ENCODE peak calls at places on chromosomes 16 and 17, in six cellular contexts. K is endothelial cell of umbilical vein; M is astrocyte; V is kidney epithelial cell; A is CD8-positive, alpha-beta T cell; X is heart left ventricle. G is an unnamed sample.

GRCh38 chr16:76277099-76278030 is at the start of gene CNTNAP4:
- DNase-seq in K (no peak), M (no peak), V (no peak), A (no peak), X (no peak), G (no peak)

GRCh38 chr16:8777217-8777616 is 20.2 kb downstream of the TMEM186 start:
- DNase-seq in K (no peak), M (no peak), V (no peak), A (no peak), X (no peak), G (no peak)

GRCh38 chr17:27239584-27239983 is 54.3 kb upstream of the WSB1 start:
- DNase-seq in K (no peak), M (no peak), V (no peak), A (no peak), X (no peak), G (no peak)

GRCh38 chr16:66618588-66618987 is 14.1 kb downstream of the CMTM3 start:
- DNase-seq in K (peak), M (peak), V (peak), A (no peak), X (no peak), G (no peak)

GRCh38 chr17:6995500-6996255 is at the start of gene ALOX12:
- DNase-seq in K (no peak), M (no peak), V (no peak), A (no peak), X (peak), G (peak)

GRCh38 chr17:12842936-12843335 is 53.6 kb downstream of the ARHGAP44 start:
- DNase-seq in K (no peak), M (no peak), V (no peak), A (no peak), X (no peak), G (no peak)

GRCh38 chr16:84461029-84461415 is 43.4 kb downstream of the MEAK7 start:
- DNase-seq in K (no peak), M (no peak), V (no peak), A (no peak), X (no peak), G (no peak)

GRCh38 chr17:31842416-31843381 is 16.3 kb downstream of the COPRS start:
- DNase-seq in K (peak), M (peak), V (no peak), A (peak), X (peak), G (peak)

GRCh38 chr16:61024180-61024900 is 1011.9 kb downstream of the CDH8 start:
- DNase-seq in K (no peak), M (no peak), V (no peak), A (no peak), X (no peak), G (no peak)

GRCh38 chr17:42760652-42761581 is at the start of gene RAMP2:
- DNase-seq in K (peak), M (no peak), V (no peak), A (no peak), X (no peak), G (peak)

GRCh38 chr16:70688266-70688742 is 2.5 kb upstream of the MTSS2 start:
- DNase-seq in K (peak), M (peak), V (no peak), A (no peak), X (peak), G (no peak)

GRCh38 chr17:77778636-77779524 is 179.6 kb upstream of the TNRC6C start:
- DNase-seq in K (no peak), M (peak), V (no peak), A (no peak), X (peak), G (no peak)

DNA sequence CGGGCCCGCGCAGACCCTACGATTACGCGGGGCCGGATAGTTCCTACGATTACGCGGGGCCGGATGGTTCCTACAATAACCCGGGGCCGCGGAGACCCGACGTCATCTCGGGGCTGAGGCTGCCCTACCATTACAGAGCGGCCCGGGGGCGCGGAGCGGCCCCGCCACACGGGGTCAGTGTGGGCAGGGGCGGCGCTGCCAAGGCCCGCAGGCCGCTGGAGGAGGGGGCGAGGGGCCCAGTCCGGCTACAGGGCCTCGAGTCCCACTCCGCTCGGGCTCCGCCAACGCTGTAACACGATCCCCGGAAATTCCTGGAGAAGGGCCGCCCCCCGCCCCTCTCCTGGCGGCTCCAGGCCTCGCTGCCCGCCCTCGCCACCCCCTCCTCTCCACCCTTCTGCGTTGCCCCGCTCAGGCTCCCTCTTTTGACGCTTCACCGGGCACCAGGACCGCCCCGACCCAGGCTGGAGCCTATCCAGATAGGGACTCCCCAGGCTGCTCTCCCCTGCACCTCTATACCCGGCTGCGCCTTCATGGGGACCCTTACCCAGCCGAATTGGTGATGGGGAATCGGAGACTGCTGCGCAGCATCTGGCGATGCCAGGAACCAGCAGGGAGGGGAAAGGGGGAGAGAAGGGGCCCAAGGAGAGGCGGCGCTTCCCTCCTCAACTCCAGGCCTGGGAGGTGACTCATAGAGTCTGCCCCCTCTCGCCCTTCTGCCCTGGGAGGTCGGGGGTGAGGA is at the start of gene RAB34:
- DNase-seq in K (peak), M (peak), V (no peak), A (no peak), X (peak), G (peak)
- TF ChIP-seq CTCF in K (peak), M (no peak), V (peak), A (no peak), X (no peak), G (no peak)

DNA sequence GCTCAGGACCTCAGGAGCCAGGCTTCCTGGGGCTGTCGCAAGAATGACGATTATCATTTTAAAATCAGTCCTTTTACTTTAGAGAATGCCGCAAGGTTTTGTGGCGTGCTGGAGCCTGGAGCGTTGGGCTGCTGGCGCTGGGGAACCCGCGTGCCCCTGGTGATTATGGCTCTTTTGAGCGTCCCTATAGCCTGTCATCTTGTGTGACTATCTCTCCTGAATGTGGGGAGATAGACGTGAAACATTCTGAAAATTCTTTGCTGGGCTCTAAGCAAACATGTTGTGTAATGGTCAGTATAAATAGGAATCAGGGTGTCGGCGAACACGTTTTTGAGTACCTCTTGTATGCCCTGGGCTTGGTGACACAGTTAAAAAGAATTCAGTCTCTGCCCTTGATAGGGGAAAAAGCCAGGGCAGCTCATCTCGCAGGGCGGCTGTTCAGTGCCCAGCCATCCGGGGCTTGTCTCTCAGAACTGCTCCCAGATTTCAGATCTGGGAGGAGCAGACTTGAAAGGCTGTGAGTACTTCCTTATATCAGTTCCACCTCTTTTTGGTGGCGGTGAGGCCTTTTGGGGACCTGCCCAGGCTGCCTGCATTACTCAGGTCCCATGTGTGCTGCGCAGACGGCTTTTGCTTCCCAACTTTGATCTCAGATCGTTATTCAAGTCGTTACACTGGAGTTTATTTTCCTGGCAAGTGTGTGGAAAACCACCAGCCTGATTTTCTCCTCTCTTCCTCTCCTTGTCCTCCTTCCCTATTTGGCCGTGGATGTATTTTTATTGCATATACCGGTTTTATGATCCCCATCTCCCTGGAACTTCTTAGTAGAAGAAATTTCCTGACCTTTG is 976 bp downstream of the SLC7A6 start:
- DNase-seq in K (peak), M (peak), V (peak), A (no peak), X (peak), G (peak)
- TF ChIP-seq CTCF in K (no peak), M (no peak), V (no peak), A (no peak), X (no peak), G (no peak)

GRCh38 chr17:8187517-8188407 is 2.2 kb downstream of the BORCS6 start:
- DNase-seq in K (peak), M (peak), V (peak), A (peak), X (peak), G (peak)

GRCh38 chr17:8188408-8188839 is 1.6 kb downstream of the BORCS6 start:
- DNase-seq in K (peak), M (no peak), V (no peak), A (no peak), X (peak), G (no peak)

GRCh38 chr17:8190506-8190905 is 526 bp upstream of the BORCS6 start:
- DNase-seq in K (no peak), M (no peak), V (no peak), A (no peak), X (no peak), G (no peak)

GRCh38 chr17:8189041-8189710 is 804 bp downstream of the BORCS6 start:
- DNase-seq in K (peak), M (no peak), V (no peak), A (no peak), X (peak), G (no peak)

DNA sequence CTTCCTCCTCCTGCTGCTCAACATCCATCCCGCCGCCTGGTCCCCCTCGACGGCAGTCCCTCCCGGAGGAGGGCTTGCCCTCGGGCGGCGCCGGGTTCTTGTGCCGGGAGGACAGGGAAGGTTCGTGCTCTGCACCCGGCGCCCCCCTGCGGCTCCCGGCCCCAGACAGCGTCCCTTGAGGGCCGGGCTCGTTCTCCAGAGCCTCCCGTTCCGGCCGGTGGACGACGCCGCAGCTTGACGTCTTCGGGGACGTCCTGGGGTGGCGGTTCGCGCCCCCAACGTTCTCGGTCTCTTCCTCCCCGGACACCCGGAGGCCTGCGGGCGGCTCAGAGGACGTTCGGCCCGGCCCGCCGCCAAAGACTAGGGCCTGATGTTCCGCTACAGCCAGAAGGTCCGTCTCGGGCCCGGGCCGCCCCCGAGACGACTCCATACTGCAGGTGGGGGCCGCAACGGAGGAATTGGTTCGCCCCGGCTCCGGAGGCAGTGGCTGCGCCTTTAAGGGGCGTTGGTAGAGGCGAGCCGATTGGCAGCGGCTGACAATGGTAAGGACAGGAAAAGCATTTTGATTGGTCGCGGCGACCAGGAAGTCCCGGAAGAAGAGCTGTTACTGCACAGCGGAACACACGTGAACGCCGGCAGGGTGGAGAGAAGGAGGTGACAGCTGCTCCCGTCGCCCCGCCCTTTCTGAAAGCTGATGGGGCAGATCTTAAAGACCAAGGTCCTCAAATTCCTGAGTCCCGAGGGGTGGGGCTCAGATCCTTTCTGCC is at the start of gene BORCS6:
- DNase-seq in K (peak), M (peak), V (peak), A (peak), X (peak), G (peak)
- TF ChIP-seq CTCF in K (peak), M (no peak), V (peak), A (no peak), X (no peak), G (no peak)

DNA sequence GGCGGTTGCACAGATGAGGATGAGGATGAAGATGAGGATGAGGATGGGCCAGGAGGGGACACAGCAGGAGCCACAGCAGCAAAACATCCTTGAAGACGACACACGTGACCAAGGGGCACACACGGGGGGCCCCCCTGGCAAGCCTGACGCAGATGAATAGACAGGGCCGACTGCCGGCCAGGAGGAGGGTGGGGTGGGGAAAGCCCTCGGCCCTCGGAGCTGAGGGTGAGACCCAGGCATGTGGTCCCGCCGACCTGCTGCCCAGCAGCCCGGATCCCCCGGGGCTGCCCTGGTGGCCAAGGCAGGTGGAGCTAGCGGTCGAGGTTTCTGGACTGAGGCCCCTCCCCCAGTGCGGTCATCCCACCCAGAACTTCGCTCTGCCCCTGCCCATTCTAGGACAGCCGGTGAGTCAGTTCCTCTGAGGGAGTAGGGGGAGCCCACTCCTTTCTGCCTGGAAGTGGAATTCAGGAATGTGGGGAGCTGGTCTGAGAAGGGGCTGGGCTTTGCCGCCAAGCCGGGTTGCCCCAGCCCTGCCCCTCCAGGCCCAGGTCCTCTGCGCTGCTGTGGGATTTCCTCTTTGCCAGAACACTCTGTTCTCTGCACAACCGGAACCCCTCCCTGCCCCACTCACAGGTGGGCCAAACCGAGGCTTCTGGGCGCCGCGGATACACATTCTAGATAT is 9.9 kb downstream of the CYGB start:
- DNase-seq in K (peak), M (peak), V (peak), A (no peak), X (peak), G (peak)
- TF ChIP-seq CTCF in K (peak), M (no peak), V (peak), A (no peak), X (no peak), G (no peak)

GRCh38 chr16:55056585-55057520 is 126.2 kb downstream of the IRX5 start:
- DNase-seq in K (no peak), M (no peak), V (no peak), A (no peak), X (no peak), G (no peak)
- TF ChIP-seq CTCF in K (no peak), M (no peak), V (no peak), A (no peak), X (no peak), G (no peak)

GRCh38 chr16:75062944-75063444 is 53.6 kb downstream of the LDHD start:
- DNase-seq in K (no peak), M (no peak), V (no peak), A (no peak), X (no peak), G (no peak)
- TF ChIP-seq CTCF in K (no peak), M (no peak), V (no peak), A (no peak), X (no peak), G (no peak)

GRCh38 chr16:72836985-72837384 is 210.9 kb downstream of the ZFHX3 start:
- DNase-seq in K (no peak), M (no peak), V (no peak), A (no peak), X (no peak), G (no peak)
- TF ChIP-seq CTCF in K (no peak), M (no peak), V (no peak), A (no peak), X (no peak), G (no peak)

GRCh38 chr17:58109197-58109596 is 26.0 kb downstream of the DYNLL2 start:
- DNase-seq in K (no peak), M (no peak), V (no peak), A (no peak), X (no peak), G (no peak)

GRCh38 chr17:58113947-58114346 is 30.7 kb downstream of the DYNLL2 start:
- DNase-seq in K (no peak), M (no peak), V (no peak), A (no peak), X (no peak), G (no peak)

GRCh38 chr17:58112970-58113631 is 29.9 kb downstream of the DYNLL2 start:
- DNase-seq in K (peak), M (peak), V (peak), A (peak), X (peak), G (peak)

GRCh38 chr17:58110012-58110411 is 26.8 kb downstream of the DYNLL2 start:
- DNase-seq in K (no peak), M (no peak), V (no peak), A (no peak), X (no peak), G (no peak)

DNA sequence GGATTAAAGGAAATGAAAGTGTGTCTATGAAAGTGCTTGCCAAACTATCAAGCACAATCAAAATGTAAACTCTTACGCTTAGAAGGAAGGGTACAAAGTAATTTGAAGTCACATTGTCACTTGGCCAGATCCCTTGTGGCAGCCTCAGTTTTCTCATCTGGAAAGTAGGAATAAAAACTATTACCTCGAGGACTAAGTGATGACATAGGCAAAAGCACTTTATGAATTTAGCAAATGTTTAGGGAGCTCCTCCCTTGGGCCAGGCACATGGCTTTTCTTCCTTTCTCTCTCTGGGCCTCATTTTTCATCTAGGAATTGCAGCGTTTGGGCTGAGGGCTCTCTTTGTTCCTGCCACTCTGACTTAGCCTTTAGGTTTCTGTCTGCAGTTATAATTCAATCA is 28.5 kb downstream of the DYNLL2 start:
- DNase-seq in K (no peak), M (no peak), V (no peak), A (no peak), X (no peak), G (no peak)
- TF ChIP-seq CTCF in K (no peak), M (no peak), V (no peak), A (no peak), X (no peak), G (no peak)

GRCh38 chr16:57028086-57028485 is 38.7 kb downstream of the NLRC5 start:
- DNase-seq in K (no peak), M (no peak), V (no peak), A (no peak), X (no peak), G (no peak)

GRCh38 chr16:57032931-57033330 is 43.6 kb downstream of the NLRC5 start:
- DNase-seq in K (no peak), M (peak), V (no peak), A (no peak), X (no peak), G (no peak)

GRCh38 chr16:57029161-57030160 is 40.1 kb downstream of the NLRC5 start:
- DNase-seq in K (no peak), M (peak), V (peak), A (no peak), X (no peak), G (no peak)

GRCh38 chr16:57032346-57032745 is 43.0 kb downstream of the NLRC5 start:
- DNase-seq in K (no peak), M (no peak), V (no peak), A (no peak), X (no peak), G (no peak)

DNA sequence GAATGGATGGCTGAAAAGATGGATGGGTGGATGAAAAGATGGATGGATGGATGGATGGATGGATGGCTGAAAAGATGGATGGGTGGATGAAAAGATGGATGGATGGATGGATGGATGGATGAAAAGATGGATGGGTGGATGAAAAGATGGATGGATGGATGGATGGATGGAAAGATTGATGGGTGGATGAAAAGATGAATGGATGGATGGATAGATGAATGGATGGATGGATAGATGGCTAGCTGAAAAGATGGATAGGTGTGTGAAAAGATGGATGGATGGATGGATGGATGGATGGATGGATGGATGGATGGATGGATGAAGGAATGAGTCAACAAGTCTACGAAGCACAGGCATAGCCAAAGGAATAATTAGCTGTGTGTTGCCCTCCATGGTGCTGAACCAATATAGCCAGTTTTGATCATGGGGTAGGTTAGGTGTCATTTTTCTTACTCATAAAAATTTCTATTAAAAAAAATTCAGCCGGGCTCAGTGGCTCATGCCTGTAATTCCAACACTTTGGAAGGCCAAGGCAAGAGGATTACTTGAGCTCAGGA is 41.1 kb downstream of the NLRC5 start:
- DNase-seq in K (no peak), M (no peak), V (no peak), A (no peak), X (no peak), G (no peak)
- TF ChIP-seq CTCF in K (no peak), M (no peak), V (no peak), A (no peak), X (no peak), G (no peak)